ENCODE peak calls at places on chromosomes 11 and 22, in four cellular contexts. One of them, this sample, is unnamed. For H3K4me1, the result is how much of the 10 kb centered on the place peaks cover.

GRCh38 chr11:12248330-12248729 is 129.0 kb upstream of the PARVA start:
- DNase-seq in cardiac muscle cell: peak
- DNase-seq in CD8-positive, alpha-beta memory T cell: no peak
- DNase-seq in CD8-positive, alpha-beta T cell: no peak
- DNase-seq in this sample: no peak

GRCh38 chr11:17595526-17596309 is 48.7 kb downstream of the OTOG start:
- DNase-seq in cardiac muscle cell: no peak
- DNase-seq in CD8-positive, alpha-beta memory T cell: no peak
- DNase-seq in CD8-positive, alpha-beta T cell: no peak
- DNase-seq in this sample: no peak

GRCh38 chr22:26124991-26125725 is 44.1 kb upstream of the SEZ6L start:
- DNase-seq in CD8-positive, alpha-beta T cell: no peak
- DNase-seq in cardiac muscle cell: no peak
- DNase-seq in CD8-positive, alpha-beta memory T cell: no peak
- DNase-seq in this sample: no peak

GRCh38 chr11:17164361-17165246 is 43.2 kb downstream of the PIK3C2A start:
- DNase-seq in cardiac muscle cell: no peak
- DNase-seq in CD8-positive, alpha-beta memory T cell: no peak
- DNase-seq in CD8-positive, alpha-beta T cell: no peak
- DNase-seq in this sample: no peak

GRCh38 chr11:87432006-87432405 is 394.3 kb downstream of the TMEM135 start:
- DNase-seq in cardiac muscle cell: no peak
- DNase-seq in CD8-positive, alpha-beta memory T cell: no peak
- DNase-seq in CD8-positive, alpha-beta T cell: no peak
- DNase-seq in this sample: no peak

GRCh38 chr22:48379371-48379770 is 1448.3 kb downstream of the BRD1 start:
- DNase-seq in CD8-positive, alpha-beta T cell: no peak
- DNase-seq in CD8-positive, alpha-beta memory T cell: no peak
- DNase-seq in cardiac muscle cell: no peak
- DNase-seq in this sample: no peak

GRCh38 chr11:67490727-67491065 is 7.9 kb downstream of the AIP start:
- DNase-seq in CD8-positive, alpha-beta memory T cell: no peak
- DNase-seq in CD8-positive, alpha-beta T cell: no peak
- DNase-seq in cardiac muscle cell: no peak
- DNase-seq in this sample: no peak

GRCh38 chr11:13687271-13687670 is 18.8 kb downstream of the FAR1 start:
- DNase-seq in cardiac muscle cell: no peak
- DNase-seq in CD8-positive, alpha-beta T cell: no peak
- DNase-seq in CD8-positive, alpha-beta memory T cell: no peak
- DNase-seq in this sample: no peak

DNA sequence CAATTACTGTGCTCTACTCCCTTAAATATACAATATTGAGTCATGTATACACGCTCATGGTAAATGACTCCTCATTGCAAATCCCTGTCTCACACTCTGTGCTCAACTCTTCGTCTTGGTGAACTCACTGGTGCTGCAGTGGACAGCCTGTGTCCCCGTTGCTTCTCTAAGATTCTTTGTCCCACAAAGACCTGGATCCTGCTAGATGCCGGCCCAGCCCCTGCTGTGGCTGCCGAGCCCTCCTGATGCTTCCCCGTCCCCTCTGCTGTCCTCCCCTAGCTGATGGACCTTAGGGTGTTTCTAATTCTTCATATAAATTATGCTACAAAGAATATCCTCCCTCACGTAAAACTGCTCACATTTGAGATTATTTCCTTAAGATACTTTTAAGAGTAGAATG is 5.5 kb downstream of the APOL2 start:
- DNase-seq in CD8-positive, alpha-beta T cell: no peak
- DNase-seq in cardiac muscle cell: no peak
- DNase-seq in CD8-positive, alpha-beta memory T cell: no peak
- DNase-seq in this sample: no peak
- H3K4me1 ChIP-seq in CD8-positive, alpha-beta T cell: under half
- H3K4me1 ChIP-seq in cardiac muscle cell: under half
- H3K4me1 ChIP-seq in CD8-positive, alpha-beta memory T cell: under half
- H3K4me1 ChIP-seq in this sample: under half

GRCh38 chr11:108235633-108236032 is 12.8 kb downstream of the ATM start:
- DNase-seq in cardiac muscle cell: no peak
- DNase-seq in CD8-positive, alpha-beta memory T cell: no peak
- DNase-seq in CD8-positive, alpha-beta T cell: no peak
- DNase-seq in this sample: no peak
- H3K4me3 ChIP-seq in cardiac muscle cell: no peak
- H3K4me3 ChIP-seq in CD8-positive, alpha-beta memory T cell: peak
- H3K4me3 ChIP-seq in CD8-positive, alpha-beta T cell: peak
- H3K4me3 ChIP-seq in this sample: no peak

GRCh38 chr11:2272241-2272945 is 2.0 kb upstream of the ASCL2 start:
- DNase-seq in CD8-positive, alpha-beta T cell: no peak
- DNase-seq in cardiac muscle cell: no peak
- DNase-seq in CD8-positive, alpha-beta memory T cell: no peak
- DNase-seq in this sample: no peak

GRCh38 chr11:2271077-2271326 is 614 bp upstream of the ASCL2 start:
- DNase-seq in cardiac muscle cell: no peak
- DNase-seq in CD8-positive, alpha-beta T cell: peak
- DNase-seq in CD8-positive, alpha-beta memory T cell: peak
- DNase-seq in this sample: no peak

GRCh38 chr11:2272946-2273280 is 2.5 kb upstream of the ASCL2 start:
- DNase-seq in CD8-positive, alpha-beta T cell: no peak
- DNase-seq in CD8-positive, alpha-beta memory T cell: no peak
- DNase-seq in cardiac muscle cell: no peak
- DNase-seq in this sample: no peak

GRCh38 chr11:2270322-2271076 is at the start of gene ASCL2:
- DNase-seq in CD8-positive, alpha-beta T cell: no peak
- DNase-seq in cardiac muscle cell: no peak
- DNase-seq in CD8-positive, alpha-beta memory T cell: no peak
- DNase-seq in this sample: no peak

GRCh38 chr11:2271327-2272240 is 1.2 kb upstream of the ASCL2 start:
- DNase-seq in CD8-positive, alpha-beta memory T cell: no peak
- DNase-seq in cardiac muscle cell: no peak
- DNase-seq in CD8-positive, alpha-beta T cell: no peak
- DNase-seq in this sample: no peak
- H3K4me1 ChIP-seq in CD8-positive, alpha-beta memory T cell: under half
- H3K4me1 ChIP-seq in cardiac muscle cell: under half
- H3K4me1 ChIP-seq in CD8-positive, alpha-beta T cell: under half
- H3K4me1 ChIP-seq in this sample: under half

GRCh38 chr22:45211848-45212247 is 28.8 kb downstream of the KIAA0930 start:
- DNase-seq in CD8-positive, alpha-beta memory T cell: no peak
- DNase-seq in CD8-positive, alpha-beta T cell: no peak
- DNase-seq in cardiac muscle cell: no peak
- DNase-seq in this sample: no peak

GRCh38 chr22:45211435-45211834 is 29.3 kb downstream of the KIAA0930 start:
- DNase-seq in CD8-positive, alpha-beta T cell: no peak
- DNase-seq in CD8-positive, alpha-beta memory T cell: no peak
- DNase-seq in cardiac muscle cell: no peak
- DNase-seq in this sample: no peak

GRCh38 chr22:45210577-45211431 is 29.9 kb downstream of the KIAA0930 start:
- DNase-seq in CD8-positive, alpha-beta T cell: no peak
- DNase-seq in CD8-positive, alpha-beta memory T cell: no peak
- DNase-seq in cardiac muscle cell: no peak
- DNase-seq in this sample: no peak

GRCh38 chr22:45212992-45213751 is 27.5 kb downstream of the KIAA0930 start:
- DNase-seq in CD8-positive, alpha-beta T cell: no peak
- DNase-seq in CD8-positive, alpha-beta memory T cell: no peak
- DNase-seq in cardiac muscle cell: peak
- DNase-seq in this sample: no peak

GRCh38 chr22:45212306-45212709 is 28.4 kb downstream of the KIAA0930 start:
- DNase-seq in CD8-positive, alpha-beta memory T cell: no peak
- DNase-seq in CD8-positive, alpha-beta T cell: no peak
- DNase-seq in cardiac muscle cell: peak
- DNase-seq in this sample: no peak
- H3K4me3 ChIP-seq in CD8-positive, alpha-beta memory T cell: no peak
- H3K4me3 ChIP-seq in CD8-positive, alpha-beta T cell: no peak
- H3K4me3 ChIP-seq in cardiac muscle cell: no peak
- H3K4me3 ChIP-seq in this sample: no peak

DNA sequence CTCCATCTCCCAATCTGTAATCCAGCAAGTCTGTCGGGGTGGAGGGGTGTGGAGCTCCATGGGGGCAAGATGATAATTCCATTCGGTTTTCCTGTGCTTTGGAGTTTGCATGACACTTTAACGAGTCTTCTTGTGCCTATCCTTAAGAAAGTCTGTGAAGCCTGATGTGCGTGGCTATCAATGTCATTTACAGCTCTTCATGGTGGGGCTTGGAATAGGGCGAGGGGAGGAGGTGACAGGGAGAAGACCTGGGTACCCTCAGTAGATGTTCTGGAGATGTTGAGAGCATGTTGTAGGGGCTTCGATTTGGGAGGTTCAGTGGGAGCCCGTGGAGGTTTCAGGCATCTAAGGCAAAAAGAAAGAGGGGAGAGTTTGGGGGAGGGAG is 579 bp upstream of the PHLDB1 start:
- DNase-seq in cardiac muscle cell: no peak
- DNase-seq in CD8-positive, alpha-beta memory T cell: no peak
- DNase-seq in CD8-positive, alpha-beta T cell: no peak
- DNase-seq in this sample: no peak
- H3K4me1 ChIP-seq in cardiac muscle cell: under half
- H3K4me1 ChIP-seq in CD8-positive, alpha-beta memory T cell: under half
- H3K4me1 ChIP-seq in CD8-positive, alpha-beta T cell: under half
- H3K4me1 ChIP-seq in this sample: under half

GRCh38 chr11:115503886-115504278 is 333 bp downstream of the CADM1 start:
- DNase-seq in cardiac muscle cell: no peak
- DNase-seq in CD8-positive, alpha-beta memory T cell: no peak
- DNase-seq in CD8-positive, alpha-beta T cell: no peak
- DNase-seq in this sample: no peak
- H3K4me3 ChIP-seq in cardiac muscle cell: peak
- H3K4me3 ChIP-seq in CD8-positive, alpha-beta memory T cell: peak
- H3K4me3 ChIP-seq in CD8-positive, alpha-beta T cell: peak
- H3K4me3 ChIP-seq in this sample: peak

GRCh38 chr22:45945621-45946020 is 31.3 kb downstream of the WNT7B start:
- DNase-seq in cardiac muscle cell: no peak
- DNase-seq in CD8-positive, alpha-beta T cell: no peak
- DNase-seq in CD8-positive, alpha-beta memory T cell: no peak
- DNase-seq in this sample: no peak
- H3K4me1 ChIP-seq in cardiac muscle cell: under half
- H3K4me1 ChIP-seq in CD8-positive, alpha-beta T cell: under half
- H3K4me1 ChIP-seq in CD8-positive, alpha-beta memory T cell: under half
- H3K4me1 ChIP-seq in this sample: under half

DNA sequence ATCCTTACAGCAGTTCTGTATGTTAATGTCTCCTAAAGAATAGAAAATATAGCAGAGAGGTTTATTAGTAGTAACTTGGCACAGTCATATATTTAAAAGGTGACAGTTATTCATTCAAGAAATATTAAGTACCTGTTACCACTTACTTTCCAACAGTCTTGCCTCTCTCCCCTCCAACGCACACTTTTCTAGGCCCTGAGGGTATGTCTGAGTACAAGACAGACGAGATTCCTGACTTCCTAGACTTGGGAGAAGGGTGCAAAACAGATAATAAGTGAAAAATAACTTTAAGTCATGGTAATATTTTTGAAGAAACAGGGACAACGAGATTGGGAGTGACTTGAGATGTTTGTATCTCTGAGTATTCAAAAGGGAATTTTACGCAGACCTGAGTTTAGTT is 1.6 kb downstream of the EIF3L start:
- DNase-seq in CD8-positive, alpha-beta T cell: no peak
- DNase-seq in cardiac muscle cell: no peak
- DNase-seq in CD8-positive, alpha-beta memory T cell: no peak
- DNase-seq in this sample: no peak
- H3K4me3 ChIP-seq in CD8-positive, alpha-beta T cell: no peak
- H3K4me3 ChIP-seq in cardiac muscle cell: no peak
- H3K4me3 ChIP-seq in CD8-positive, alpha-beta memory T cell: no peak
- H3K4me3 ChIP-seq in this sample: no peak

GRCh38 chr11:96330511-96330859 is 12.5 kb downstream of the MAML2 start:
- DNase-seq in cardiac muscle cell: no peak
- DNase-seq in CD8-positive, alpha-beta memory T cell: no peak
- DNase-seq in CD8-positive, alpha-beta T cell: no peak
- DNase-seq in this sample: no peak
- H3K4me1 ChIP-seq in cardiac muscle cell: under half
- H3K4me1 ChIP-seq in CD8-positive, alpha-beta memory T cell: half or more
- H3K4me1 ChIP-seq in CD8-positive, alpha-beta T cell: half or more
- H3K4me1 ChIP-seq in this sample: half or more